ENCODE peak calls at places on chromosomes 1 and 21, in eight cellular contexts. H, Q, G, T, I, X, A and F are unnamed samples.
A peak's percentile ranks its signal among the peaks of the same experiment; 100 is the strongest.

GRCh38 chr1:153122831-153123421 is 9.6 kb upstream of the SPRR2F start:
- DNase-seq in I (no peak), Q (peak; percentile 86), A (peak; percentile 12), X (no peak), G (no peak), T (no peak), H (no peak), F (no peak)

GRCh38 chr1:218796773-218797172 is 376.9 kb upstream of the LYPLAL1 start:
- DNase-seq in I (no peak), Q (no peak), X (no peak), A (no peak), G (no peak), H (no peak), T (no peak), F (no peak)

GRCh38 chr1:93636712-93637111 is 44.9 kb downstream of the BCAR3 start:
- DNase-seq in I (no peak), H (peak; percentile 21), Q (no peak), G (no peak), A (no peak), X (no peak), T (no peak), F (no peak)

GRCh38 chr21:44912158-44912473 is 8.6 kb downstream of the ITGB2 start:
- DNase-seq in H (no peak), Q (no peak), I (no peak), A (no peak), T (no peak), G (no peak), X (no peak), F (no peak)

GRCh38 chr1:159917533-159917932 is 7.8 kb downstream of the TAGLN2 start:
- DNase-seq in A (no peak), T (no peak), Q (no peak), X (peak; percentile 50), G (no peak), H (no peak), I (no peak), F (no peak)

GRCh38 chr1:21149430-21149861 is 27.3 kb downstream of the EIF4G3 start:
- DNase-seq in A (no peak), Q (no peak), I (no peak), X (no peak), T (peak; percentile 56), H (no peak), G (peak; percentile 67), F (peak; percentile 72)

GRCh38 chr1:112618114-112618720 is 724 bp downstream of the ST7L start:
- DNase-seq in T (peak; percentile 44), G (peak; percentile 40), X (no peak), Q (peak; percentile 16), H (no peak), A (no peak), I (no peak), F (peak; percentile 58)

GRCh38 chr1:52669696-52670095 is 28.5 kb downstream of the COA7 start:
- DNase-seq in G (peak; percentile 50), T (peak; percentile 48), Q (no peak), H (no peak), I (peak; percentile 34), A (no peak), X (no peak), F (peak; percentile 47)

GRCh38 chr21:38488640-38489282 is 9.5 kb downstream of the ERG start:
- DNase-seq in X (no peak), H (no peak), I (no peak), Q (no peak), G (no peak), T (no peak), A (no peak), F (no peak)

GRCh38 chr1:38785285-38786039 is 74.1 kb downstream of the RRAGC start:
- DNase-seq in X (no peak), H (no peak), T (no peak), I (no peak), A (no peak), Q (no peak), G (no peak), F (no peak)

GRCh38 chr1:219575563-219575962 is 37.3 kb downstream of the ZC3H11B start:
- DNase-seq in A (no peak), Q (no peak), T (no peak), X (no peak), I (no peak), H (no peak), G (no peak), F (no peak)

GRCh38 chr1:202179828-202180750 is 13.5 kb upstream of the LGR6 start:
- DNase-seq in X (no peak), A (no peak), H (no peak), G (no peak), Q (no peak), I (no peak), T (no peak), F (no peak)

GRCh38 chr1:228989992-228990827 is 254.9 kb downstream of the RHOU start:
- DNase-seq in X (peak; percentile 73), G (peak; percentile 79), Q (no peak), T (no peak), A (peak; percentile 35), H (no peak), I (peak; percentile 4), F (no peak)

GRCh38 chr1:45622267-45622890 is 1.5 kb downstream of the CCDC17 start:
- DNase-seq in G (peak; percentile 15), I (no peak), Q (no peak), A (no peak), T (no peak), H (no peak), X (no peak), F (no peak)
- H3K4me3 ChIP-seq in G (no peak overlapping the region), I (no peak overlapping the region), Q (no peak overlapping the region), A (no peak overlapping the region), T (no peak overlapping the region), H (no peak overlapping the region), X (peak overlapping the region; percentile 19), F (no peak overlapping the region)

DNA sequence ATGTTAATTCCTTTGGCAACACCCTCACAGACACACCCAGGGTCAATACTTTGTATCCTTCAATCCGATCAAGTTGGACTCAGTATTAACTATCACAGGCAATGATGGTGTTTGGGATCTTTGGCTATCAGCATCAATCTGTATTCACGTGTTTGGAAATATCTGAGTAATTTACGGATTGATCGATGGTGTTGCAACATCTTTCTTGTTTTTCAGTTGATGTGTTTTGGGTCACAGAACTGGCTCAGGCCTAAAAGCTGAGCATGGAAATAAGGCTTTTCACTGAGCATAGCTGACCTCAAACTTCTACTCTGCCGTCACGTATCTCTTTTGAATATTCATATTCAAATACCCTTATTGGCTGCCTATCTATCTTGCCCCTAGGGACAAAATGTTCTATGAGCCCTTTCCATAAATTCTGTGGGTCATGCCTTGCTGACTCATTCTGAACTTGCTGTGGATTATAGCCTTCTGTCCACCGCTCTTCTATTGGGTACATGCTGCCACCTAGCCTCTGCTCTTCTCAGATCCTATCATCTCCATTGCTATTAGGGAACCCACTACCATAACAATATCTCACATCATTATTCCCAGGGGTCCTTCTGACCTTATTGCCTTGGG is 156.0 kb downstream of the PDE4B start:
- DNase-seq in Q (no peak), G (peak; percentile 81), X (no peak), I (peak; percentile 59), H (no peak), T (peak; percentile 79), A (no peak), F (peak; percentile 85)
- TF ChIP-seq CTCF in Q (peak; percentile 39), G (peak; percentile 26), X (peak; percentile 7), I (peak; percentile 32), H (no peak), T (peak; percentile 66), A (no peak), F (peak; percentile 32)

GRCh38 chr1:19812875-19813650 is 2.0 kb downstream of the RNF186 start:
- DNase-seq in A (no peak), X (no peak), G (no peak), T (no peak), I (no peak), Q (no peak), H (no peak), F (no peak)
- H3K4me3 ChIP-seq in A (no peak overlapping the region), X (no peak overlapping the region), G (no peak overlapping the region), T (no peak overlapping the region), I (no peak overlapping the region), Q (no peak overlapping the region), H (no peak overlapping the region), F (no peak overlapping the region)

GRCh38 chr1:47756006-47756405 is 241.2 kb downstream of the TRABD2B start:
- DNase-seq in H (no peak), X (no peak), Q (no peak), A (no peak), I (no peak), T (no peak), G (no peak), F (no peak)

GRCh38 chr1:47755368-47755990 is 241.7 kb downstream of the TRABD2B start:
- DNase-seq in T (no peak), H (peak; percentile 56), G (peak; percentile 4), A (no peak), Q (peak; percentile 58), I (no peak), X (no peak), F (no peak)

GRCh38 chr1:47753808-47754207 is 243.4 kb downstream of the TRABD2B start:
- DNase-seq in H (no peak), X (no peak), G (no peak), A (no peak), Q (peak; percentile 9), T (no peak), I (no peak), F (no peak)

GRCh38 chr1:47752560-47752959 is 244.6 kb downstream of the TRABD2B start:
- DNase-seq in Q (no peak), A (no peak), X (no peak), T (no peak), H (peak; percentile 21), G (no peak), I (no peak), F (no peak)

DNA sequence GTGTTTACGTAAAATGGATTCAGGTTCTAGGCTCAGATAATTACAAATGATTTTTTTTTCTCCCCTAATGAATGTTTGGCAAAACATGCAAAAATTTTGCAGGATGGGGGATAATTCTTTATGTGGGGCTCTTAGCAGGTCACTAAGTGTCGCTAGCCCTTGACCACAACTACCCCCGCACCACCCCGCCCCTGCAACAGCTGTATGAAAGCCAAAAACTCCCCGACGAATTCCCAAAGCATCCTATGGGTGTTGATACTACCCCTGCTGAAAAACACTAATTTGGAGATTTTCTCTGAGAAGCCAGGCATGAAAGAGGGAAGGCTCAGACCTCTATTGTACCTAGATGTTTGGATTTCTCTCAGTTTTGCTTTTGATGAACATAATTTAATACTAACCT is 243.0 kb downstream of the TRABD2B start:
- DNase-seq in X (no peak), Q (no peak), T (no peak), G (no peak), I (no peak), A (no peak), H (no peak), F (no peak)
- TF ChIP-seq CTCF in X (no peak), Q (no peak), T (no peak), G (no peak), I (no peak), A (no peak), H (no peak), F (no peak)

DNA sequence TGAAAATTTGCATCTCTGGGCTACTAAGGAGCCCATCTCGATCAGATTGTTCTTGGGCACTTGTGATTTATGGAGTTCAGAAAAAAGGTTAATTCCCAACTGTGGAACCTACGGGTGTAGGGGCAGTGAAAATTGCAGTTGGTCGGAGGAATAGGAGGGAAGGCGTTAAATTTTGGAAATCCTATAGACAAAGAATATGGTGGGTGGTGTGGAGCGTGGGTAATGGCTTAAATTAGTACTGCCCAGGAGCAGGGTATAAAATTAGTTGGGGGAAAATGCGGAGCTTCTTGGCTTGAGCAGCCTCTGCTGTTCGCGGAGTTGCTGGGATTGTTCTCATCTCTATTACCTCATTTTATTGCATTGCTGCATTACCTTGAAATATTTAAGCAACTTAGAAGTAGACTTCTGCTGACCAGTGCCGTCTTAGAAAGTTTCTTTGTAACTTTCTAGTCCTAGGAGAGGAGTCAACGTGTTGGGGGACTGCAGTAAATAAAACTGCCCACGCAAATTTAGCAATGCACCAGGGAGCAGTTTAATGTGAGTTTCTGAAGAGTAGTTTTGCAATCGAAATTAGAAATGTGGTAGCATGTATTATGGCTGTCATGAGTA is 514 bp downstream of the S1PR1 start:
- DNase-seq in Q (no peak), T (peak; percentile 75), I (peak; percentile 61), G (peak; percentile 72), H (peak; percentile 66), A (no peak), X (no peak), F (peak; percentile 66)
- H3K4me3 ChIP-seq in Q (peak overlapping the region; percentile 59), T (peak overlapping the region; percentile 54), I (peak overlapping the region; percentile 83), G (peak overlapping the region; percentile 93), H (peak overlapping the region; percentile 92), A (peak overlapping the region; percentile 74), X (peak overlapping the region; percentile 62), F (peak overlapping the region; percentile 78)